ENCODE peak calls at places on chromosomes 16 and 17, in six cellular contexts. A, E, C, S, B and D are unnamed samples. For H3K36me3, the result is how much of the 10 kb centered on the place peaks cover.

GRCh38 chr16:4003576-4003975 is 112.7 kb downstream of the ADCY9 start:
- DNase-seq in E (no peak), A (no peak), S (no peak), B (no peak), C (no peak), D (no peak)

GRCh38 chr16:46690281-46691178 is 1.1 kb downstream of the ORC6 start:
- DNase-seq in A (no peak), E (no peak), S (no peak), B (peak), C (no peak), D (peak)

GRCh38 chr17:63434951-63435571 is 11.0 kb downstream of the CYB561 start:
- DNase-seq in C (peak), S (peak), B (peak), A (no peak), E (no peak), D (no peak)

GRCh38 chr17:61504697-61505096 is 52.5 kb downstream of the TBX4 start:
- DNase-seq in E (no peak), C (no peak), S (peak), A (peak), B (no peak), D (peak)

GRCh38 chr17:29235904-29236303 is 10.8 kb upstream of the CRYBA1 start:
- DNase-seq in C (no peak), S (no peak), A (no peak), B (no peak), E (no peak), D (no peak)

GRCh38 chr17:47338026-47338425 is 14.3 kb downstream of the EFCAB13 start:
- DNase-seq in S (no peak), B (no peak), E (no peak), C (no peak), A (no peak), D (no peak)

GRCh38 chr17:66805567-66805966 is 29.4 kb upstream of the CACNG5 start:
- DNase-seq in B (no peak), E (no peak), A (no peak), C (no peak), S (no peak), D (no peak)

GRCh38 chr16:29680180-29680598 is 1.2 kb downstream of the QPRT start:
- DNase-seq in A (peak), S (no peak), E (no peak), C (no peak), B (no peak), D (no peak)

GRCh38 chr16:70162041-70162451 is 11.5 kb upstream of the CLEC18C start:
- DNase-seq in S (peak), B (no peak), A (peak), C (no peak), E (no peak), D (peak)

GRCh38 chr17:6843241-6843890 is 11.8 kb upstream of the TEKT1 start:
- DNase-seq in B (no peak), A (no peak), C (no peak), S (peak), E (no peak), D (no peak)

GRCh38 chr17:65039349-65039988 is 17.1 kb downstream of the GNA13 start:
- DNase-seq in C (no peak), B (no peak), A (no peak), E (no peak), S (peak), D (no peak)

GRCh38 chr16:30381351-30382041 is 865 bp downstream of the SEPTIN1 start:
- DNase-seq in B (no peak), S (no peak), C (no peak), E (peak), A (no peak), D (no peak)

GRCh38 chr17:47205419-47205963 is 3.7 kb upstream of the MYL4 start:
- DNase-seq in A (peak), E (peak), C (peak), B (peak), S (peak), D (peak)

GRCh38 chr16:75263291-75263962 is 12.0 kb upstream of the BCAR1 start:
- DNase-seq in C (no peak), B (no peak), S (no peak), A (no peak), E (no peak), D (no peak)

GRCh38 chr16:85274924-85275323 is 162.7 kb upstream of the CIBAR2 start:
- DNase-seq in S (no peak), E (no peak), B (no peak), A (no peak), C (no peak), D (no peak)

GRCh38 chr16:68049448-68049847 is 26.4 kb downstream of the DUS2 start:
- DNase-seq in E (no peak), C (no peak), S (no peak), B (no peak), A (no peak), D (no peak)

GRCh38 chr16:85005278-85006069 is 5.9 kb downstream of the ZDHHC7 start:
- DNase-seq in S (peak), A (no peak), C (no peak), E (no peak), B (no peak), D (no peak)

DNA sequence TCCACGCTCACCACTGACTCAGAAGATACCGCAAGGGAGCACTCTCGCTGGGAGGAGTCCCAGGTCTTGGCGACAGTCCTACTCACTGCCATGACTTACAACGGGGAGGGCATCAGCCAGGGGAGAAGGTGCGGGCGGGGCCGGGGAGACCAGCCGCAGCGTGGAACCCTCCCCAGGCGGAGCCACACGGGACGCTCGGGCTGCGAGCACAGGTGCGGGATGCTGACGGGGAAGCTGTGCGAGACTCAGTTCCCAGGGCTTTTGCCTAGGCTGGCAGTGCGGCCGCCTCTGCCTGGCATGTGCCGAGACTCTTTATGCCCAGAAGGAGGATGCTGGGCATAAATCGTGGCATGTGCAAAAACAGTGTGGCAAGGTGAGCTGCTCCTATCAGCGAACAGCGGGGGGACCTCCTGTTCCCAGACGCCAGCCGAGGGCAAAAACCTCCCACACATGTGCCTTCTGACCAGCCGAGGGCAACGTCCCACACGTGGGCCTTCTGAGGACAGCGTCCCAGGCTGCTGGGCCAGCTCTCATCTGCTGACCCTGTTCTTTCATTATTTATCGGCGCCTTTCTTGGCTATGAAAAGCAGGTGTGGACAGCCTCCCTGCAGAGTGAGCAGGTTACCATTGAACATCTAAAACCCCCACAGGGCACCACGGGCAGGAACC is 6.1 kb downstream of the GALNS start:
- DNase-seq in B (no peak), S (no peak), A (no peak), E (no peak), C (no peak), D (no peak)
- H3K4me3 ChIP-seq in B (no peak), S (no peak), A (no peak), E (no peak), C (no peak), D (no peak)

GRCh38 chr17:78966906-78967600 is 12.7 kb downstream of the LGALS3BP start:
- DNase-seq in C (no peak), A (no peak), E (no peak), B (no peak), S (no peak), D (no peak)
- H3K36me3 ChIP-seq in C (under half), A (under half), E (under half), B (under half), S (under half), D (under half)

DNA sequence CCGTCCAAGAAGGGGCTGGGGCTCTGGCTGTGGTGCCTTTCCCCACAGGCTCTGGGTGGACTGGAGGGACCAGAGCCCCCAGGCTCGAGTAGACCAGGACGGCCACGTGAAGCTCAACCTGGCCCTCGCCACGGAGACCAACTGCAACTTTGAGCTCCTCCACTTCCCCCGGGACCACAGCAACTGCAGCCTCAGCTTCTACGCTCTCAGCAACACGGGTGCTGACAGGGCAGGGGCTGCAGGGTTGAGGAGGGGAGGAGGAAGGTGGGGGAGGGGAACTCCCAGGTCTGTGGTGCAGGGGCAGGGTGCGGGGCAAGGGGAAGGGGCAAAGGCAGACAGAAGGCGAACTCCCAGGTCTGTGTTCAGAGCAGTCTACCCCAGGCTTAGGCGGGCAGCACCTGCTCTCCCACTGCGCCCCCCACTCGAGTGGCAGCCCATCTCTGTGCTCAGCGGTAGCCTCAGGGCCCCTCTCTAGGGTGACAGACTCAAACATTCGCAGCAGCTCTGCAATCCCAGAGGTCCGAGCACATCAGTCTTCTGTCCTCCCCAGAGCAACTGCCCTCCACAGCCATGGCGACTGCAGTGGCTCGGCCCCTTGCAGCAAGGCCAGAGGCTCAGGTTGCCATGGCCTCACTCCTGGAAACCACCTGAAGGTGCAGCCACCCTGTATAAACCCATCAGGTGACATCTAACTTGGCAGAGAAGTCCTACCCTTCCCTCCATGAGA is 1.4 kb downstream of the ZACN start:
- DNase-seq in E (no peak), B (no peak), C (no peak), A (no peak), S (no peak), D (no peak)
- H3K4me3 ChIP-seq in E (no peak), B (no peak), C (no peak), A (no peak), S (no peak), D (no peak)

GRCh38 chr16:57470683-57471082 is 8.2 kb downstream of the POLR2C start:
- DNase-seq in E (peak), S (no peak), A (no peak), B (peak), C (peak), D (no peak)

GRCh38 chr16:57471852-57472664 is 9.6 kb downstream of the POLR2C start:
- DNase-seq in C (no peak), B (no peak), E (peak), S (no peak), A (no peak), D (no peak)

GRCh38 chr16:57472665-57473060 is 10.2 kb downstream of the POLR2C start:
- DNase-seq in A (no peak), C (no peak), B (no peak), E (no peak), S (no peak), D (no peak)

GRCh38 chr16:57469917-57470470 is 7.5 kb downstream of the POLR2C start:
- DNase-seq in E (no peak), C (no peak), B (no peak), A (no peak), S (no peak), D (no peak)

GRCh38 chr16:57471209-57471608 is 8.7 kb downstream of the POLR2C start:
- DNase-seq in E (no peak), C (no peak), B (no peak), S (no peak), A (no peak), D (no peak)
- H3K36me3 ChIP-seq in E (under half), C (under half), B (under half), S (under half), A (under half), D (half or more)

DNA sequence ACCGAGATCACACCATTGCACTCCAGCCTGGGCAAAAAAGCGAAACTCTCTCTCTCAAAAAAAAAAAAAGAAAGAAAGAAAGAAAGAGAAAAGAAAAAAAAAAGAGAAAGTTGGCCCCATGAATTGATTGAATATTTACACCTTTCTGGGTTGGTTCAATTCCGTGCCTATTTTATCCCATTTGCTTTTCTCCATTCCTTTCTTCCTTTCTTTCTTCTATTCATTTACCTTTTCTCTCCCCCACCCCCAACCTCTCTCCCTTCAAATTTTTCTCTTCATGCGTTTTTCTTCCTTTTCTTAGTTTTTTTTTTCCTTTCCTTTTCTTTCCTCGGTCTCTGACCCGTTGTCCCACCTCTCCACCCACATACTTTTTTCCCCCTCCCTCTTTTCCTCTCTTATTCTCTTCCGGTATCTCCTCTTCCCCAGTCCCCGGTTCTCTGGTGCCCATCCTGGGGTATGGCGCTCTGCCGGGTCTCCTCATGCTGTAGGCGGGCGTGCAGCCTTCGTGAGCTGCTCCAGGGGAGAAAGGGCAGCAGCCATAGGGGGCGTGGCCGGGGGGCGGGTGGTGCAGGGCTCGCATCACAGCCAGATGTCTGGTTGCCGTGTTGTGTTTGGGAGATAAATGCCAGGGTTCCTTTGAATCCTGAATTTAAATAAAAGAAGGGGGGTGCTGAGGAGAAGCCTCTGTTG is 5.3 kb upstream of the COL1A1 start:
- DNase-seq in A (no peak), C (peak), B (peak), S (no peak), E (peak), D (no peak)
- H3K4me3 ChIP-seq in A (no peak), C (no peak), B (no peak), S (no peak), E (no peak), D (no peak)

GRCh38 chr16:5854027-5854426 is 756.4 kb upstream of the EEF2KMT start:
- DNase-seq in C (no peak), E (no peak), S (no peak), A (no peak), B (no peak), D (no peak)
- H3K36me3 ChIP-seq in C (under half), E (under half), S (under half), A (under half), B (under half), D (under half)

GRCh38 chr16:8864480-8864879 is 4.3 kb downstream of the CARHSP1 start:
- DNase-seq in C (no peak), A (no peak), E (no peak), S (no peak), B (no peak), D (no peak)
- H3K4me3 ChIP-seq in C (peak), A (no peak), E (no peak), S (no peak), B (no peak), D (no peak)

DNA sequence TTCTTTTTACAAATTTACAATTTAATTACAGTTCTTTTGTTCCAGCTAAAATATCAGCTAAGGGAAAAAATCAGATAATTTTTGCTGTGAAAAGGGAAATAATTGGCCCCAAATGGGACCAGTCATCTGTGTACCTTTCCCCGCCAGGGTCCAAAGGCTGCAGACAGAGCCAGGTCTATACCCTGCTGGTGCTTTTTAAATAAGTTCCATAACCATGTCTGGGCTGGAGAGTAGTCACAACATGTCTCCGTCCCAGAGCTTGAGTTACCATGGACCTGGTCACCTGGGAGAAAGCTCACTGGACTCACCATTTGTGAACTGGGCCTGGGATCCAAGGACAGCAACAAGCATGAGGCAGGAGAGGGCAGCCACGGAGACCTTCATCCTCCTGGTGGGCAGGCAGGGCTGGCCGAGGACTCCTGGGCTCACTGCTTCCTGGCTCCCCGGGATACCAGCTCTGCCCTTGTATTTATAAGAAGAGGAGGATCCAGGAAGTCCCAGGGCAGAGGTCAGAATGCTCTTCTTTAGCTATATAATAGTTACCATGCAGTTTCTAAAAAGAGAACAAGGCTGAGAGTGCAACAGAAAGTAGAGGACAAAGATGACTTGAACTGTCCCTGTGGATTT is at the start of gene CCL15:
- DNase-seq in C (no peak), S (no peak), B (no peak), A (no peak), E (no peak), D (no peak)
- H3K36me3 ChIP-seq in C (under half), S (under half), B (under half), A (under half), E (under half), D (under half)

GRCh38 chr17:81285894-81286293 is 9.2 kb downstream of the SLC38A10 start:
- DNase-seq in A (no peak), B (no peak), E (no peak), C (no peak), S (no peak), D (no peak)
- H3K4me3 ChIP-seq in A (no peak), B (no peak), E (no peak), C (peak), S (no peak), D (no peak)